ENCODE peak calls at places on chromosomes 5 and 9, in four cellular contexts. B is psoas muscle, X is sigmoid colon, D is DND-41. I is an unnamed sample.
A peak's percentile ranks its signal among the peaks of the same experiment; 100 is the strongest.

GRCh38 chr9:84978761-84979160 is 309.2 kb downstream of the NTRK2 start:
- DNase-seq in B (no peak), X (no peak), D (no peak), I (no peak)

GRCh38 chr9:35649431-35650340 is 1.0 kb downstream of the SIT1 start:
- DNase-seq in B (no peak), X (no peak), D (peak; percentile 87), I (no peak)

GRCh38 chr9:3385871-3386270 is 139.9 kb downstream of the RFX3 start:
- DNase-seq in B (no peak), X (no peak), D (no peak), I (no peak)

GRCh38 chr9:20621553-20622329 is 558 bp downstream of the MLLT3 start:
- DNase-seq in B (peak; percentile 89), X (peak; percentile 93), D (peak; percentile 78), I (peak; percentile 70)

GRCh38 chr5:370959-371810 is 49.7 kb downstream of the AHRR start:
- DNase-seq in B (no peak), X (no peak), D (no peak), I (no peak)

GRCh38 chr9:9352877-9353481 is 1259.8 kb downstream of the PTPRD start:
- DNase-seq in B (no peak), X (no peak), D (no peak), I (peak; percentile 6)

GRCh38 chr9:35712762-35713400 is 19.1 kb downstream of the TLN1 start:
- DNase-seq in B (no peak), X (peak; percentile 64), D (no peak), I (no peak)

GRCh38 chr5:107542831-107543231 is 127.9 kb downstream of the EFNA5 start:
- DNase-seq in B (peak; percentile 90), X (peak; percentile 92), D (no peak), I (peak; percentile 64)

GRCh38 chr5:140627972-140628371 is 5.0 kb downstream of the CD14 start:
- DNase-seq in B (no peak), X (no peak), D (no peak), I (no peak)

GRCh38 chr9:88169700-88170099 is 31.4 kb upstream of the SPATA31C2 start:
- DNase-seq in B (no peak), X (no peak), D (no peak), I (no peak)

GRCh38 chr9:16645970-16646369 is 224.5 kb downstream of the BNC2 start:
- DNase-seq in B (no peak), X (no peak), D (no peak), I (no peak)

GRCh38 chr9:92299116-92299515 is 5.6 kb upstream of the IARS1 start:
- DNase-seq in B (no peak), X (no peak), D (no peak), I (no peak)

GRCh38 chr9:82206946-82207345 is 218.4 kb downstream of the SPATA31D1 start:
- DNase-seq in B (no peak), X (no peak), D (no peak), I (no peak)

GRCh38 chr5:72467987-72468386 is 39.2 kb downstream of the ZNF366 start:
- DNase-seq in B (no peak), X (no peak), D (no peak), I (no peak)

GRCh38 chr5:73188764-73189521 is 15.9 kb downstream of the TMEM174 start:
- DNase-seq in B (no peak), X (no peak), D (no peak), I (no peak)

GRCh38 chr5:142143878-142144277 is 35.3 kb downstream of the NDFIP1 start:
- DNase-seq in B (no peak), X (no peak), D (no peak), I (no peak)

GRCh38 chr9:15824310-15824709 is 271.5 kb downstream of the CCDC171 start:
- DNase-seq in B (no peak), X (no peak), D (peak; percentile 11), I (peak; percentile 21)

GRCh38 chr5:18069790-18070189 is 435.5 kb downstream of the TAF11L14 start:
- DNase-seq in B (no peak), X (no peak), D (no peak), I (no peak)

GRCh38 chr5:172617817-172618216 is 23.2 kb upstream of the NEURL1B start:
- DNase-seq in B (no peak), X (peak; percentile 61), D (no peak), I (no peak)

GRCh38 chr5:144598451-144599068 is 427.9 kb downstream of the KCTD16 start:
- DNase-seq in B (no peak), X (no peak), D (no peak), I (no peak)

GRCh38 chr9:72491242-72491641 is 30.2 kb upstream of the TMC1 start:
- DNase-seq in B (no peak), X (no peak), D (no peak), I (no peak)

GRCh38 chr9:95104088-95104960 is 213.2 kb downstream of the FANCC start:
- DNase-seq in B (no peak), X (peak; percentile 74), D (no peak), I (peak; percentile 55)

GRCh38 chr9:126975327-126976059 is 60.9 kb downstream of the RALGPS1 start:
- DNase-seq in B (no peak), X (no peak), D (no peak), I (no peak)

GRCh38 chr9:6829027-6829426 is 71.3 kb downstream of the KDM4C start:
- DNase-seq in B (no peak), X (no peak), D (no peak), I (no peak)

GRCh38 chr5:1488882-1489680 is 34.7 kb downstream of the LPCAT1 start:
- DNase-seq in B (no peak), X (no peak), D (no peak), I (no peak)

GRCh38 chr5:175380701-175381100 is 63.3 kb downstream of the DRD1 start:
- DNase-seq in B (no peak), X (no peak), D (no peak), I (no peak)

GRCh38 chr9:11933926-11934325 is 759.3 kb upstream of the TYRP1 start:
- DNase-seq in B (no peak), X (no peak), D (no peak), I (no peak)
- H3K9me3 ChIP-seq in B (no peaks in the 10 kb centered on the region), X (peaks cover 2% of the 10 kb centered on the region), D (no peaks in the 10 kb centered on the region), I (no peaks in the 10 kb centered on the region)

DNA sequence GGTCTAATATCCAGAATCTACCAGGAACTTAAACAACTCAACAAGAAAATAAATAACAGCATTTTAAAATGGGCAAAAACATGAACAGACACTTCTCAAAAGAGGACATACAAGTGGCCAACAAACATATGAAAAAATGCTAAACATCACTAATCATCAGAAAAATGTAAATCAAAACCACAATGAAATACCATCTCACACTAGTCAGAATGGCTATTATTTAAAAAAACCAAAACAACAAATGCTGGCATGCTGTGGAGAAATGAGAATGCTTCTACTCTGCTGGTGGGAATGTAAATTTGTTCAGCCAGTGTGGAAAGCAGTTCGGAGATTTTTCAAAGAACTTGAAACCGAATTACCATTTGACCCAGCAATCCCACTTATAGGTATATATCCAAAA is 63.1 kb downstream of the ADAMTS6 start:
- DNase-seq in B (no peak), X (no peak), D (no peak), I (no peak)
- H3K9me3 ChIP-seq in B (peaks cover 4% of the 10 kb centered on the region), X (no peaks in the 10 kb centered on the region), D (peaks cover 4% of the 10 kb centered on the region), I (no peaks in the 10 kb centered on the region)

GRCh38 chr9:40913928-40914673 is 214.4 kb downstream of the FOXD4L6 start:
- DNase-seq in B (no peak), X (no peak), D (no peak), I (no peak)

GRCh38 chr9:40911647-40912046 is 216.8 kb downstream of the FOXD4L6 start:
- DNase-seq in B (no peak), X (no peak), D (no peak), I (no peak)

GRCh38 chr9:40914772-40915659 is 213.5 kb downstream of the FOXD4L6 start:
- DNase-seq in B (no peak), X (no peak), D (no peak), I (no peak)

GRCh38 chr9:40909821-40910220 is 218.7 kb downstream of the FOXD4L6 start:
- DNase-seq in B (no peak), X (no peak), D (no peak), I (no peak)

GRCh38 chr9:40913096-40913719 is 215.3 kb downstream of the FOXD4L6 start:
- DNase-seq in B (no peak), X (no peak), D (no peak), I (no peak)
- H3K9me3 ChIP-seq in B (peaks cover 84% of the 10 kb centered on the region), X (peaks cover 85% of the 10 kb centered on the region), D (peaks cover 12% of the 10 kb centered on the region), I (peaks cover 3% of the 10 kb centered on the region)

GRCh38 chr5:56369333-56369947 is 136.3 kb upstream of the ANKRD55 start:
- DNase-seq in B (no peak), X (no peak), D (no peak), I (no peak)
- H3K9me3 ChIP-seq in B (no peaks in the 10 kb centered on the region), X (no peaks in the 10 kb centered on the region), D (no peaks in the 10 kb centered on the region), I (no peaks in the 10 kb centered on the region)

GRCh38 chr5:2515180-2515809 is 236.2 kb downstream of the IRX2 start:
- DNase-seq in B (no peak), X (no peak), D (no peak), I (no peak)
- H3K9me3 ChIP-seq in B (no peaks in the 10 kb centered on the region), X (no peaks in the 10 kb centered on the region), D (no peaks in the 10 kb centered on the region), I (no peaks in the 10 kb centered on the region)